ENCODE peak calls at places on chromosomes 6 and 20, in nine cellular contexts. S, Y, D, W, P, R, M, T and B are unnamed samples.
A peak's percentile ranks its signal among the peaks of the same experiment; 100 is the strongest.

GRCh38 chr6:163415620-163416379 is 1.3 kb downstream of the QKI start:
- DNase-seq in Y (no peak), P (no peak), D (no peak), R (peak; percentile 31), T (peak; percentile 77), W (peak; percentile 44), M (peak; percentile 80), S (peak; percentile 67), B (no peak)

GRCh38 chr20:47316776-47317126 is 39.7 kb downstream of the ZMYND8 start:
- DNase-seq in W (no peak), T (no peak), S (no peak), R (no peak), M (no peak), Y (no peak), P (no peak), D (no peak), B (no peak)

GRCh38 chr6:105600342-105601293 is 197.7 kb upstream of the PREP start:
- DNase-seq in D (no peak), P (no peak), M (no peak), W (no peak), R (no peak), Y (no peak), T (no peak), S (peak; percentile 81), B (no peak)

GRCh38 chr6:7469696-7470095 is 71.8 kb upstream of the DSP start:
- DNase-seq in P (no peak), W (no peak), S (peak; percentile 49), T (no peak), D (no peak), M (no peak), R (no peak), Y (no peak), B (no peak)

GRCh38 chr6:123803862-123804681 is at the start of gene NKAIN2:
- DNase-seq in W (peak; percentile 33), S (no peak), Y (peak; percentile 84), M (no peak), P (no peak), R (no peak), D (peak; percentile 35), T (peak; percentile 34), B (no peak)

GRCh38 chr20:9583151-9583550 is 68.8 kb downstream of the LAMP5 start:
- DNase-seq in M (no peak), D (no peak), R (no peak), P (no peak), Y (no peak), T (no peak), S (no peak), W (no peak), B (no peak)

GRCh38 chr6:111874030-111874425 is 776 bp upstream of the FYN start:
- DNase-seq in W (peak; percentile 38), T (peak; percentile 36), P (peak; percentile 20), R (no peak), S (peak; percentile 27), D (no peak), M (no peak), Y (no peak), B (peak; percentile 85)

GRCh38 chr6:142953373-142954273 is 8.6 kb upstream of the HIVEP2 start:
- DNase-seq in S (no peak), P (no peak), M (no peak), R (no peak), W (no peak), D (no peak), Y (no peak), T (no peak), B (no peak)

GRCh38 chr6:13923527-13924145 is 1.1 kb upstream of the RNF182 start:
- DNase-seq in Y (no peak), R (no peak), P (no peak), W (peak; percentile 74), S (peak; percentile 27), D (no peak), M (no peak), T (peak; percentile 16), B (no peak)

GRCh38 chr6:3769610-3770009 is 18.1 kb upstream of the PXDC1 start:
- DNase-seq in S (peak; percentile 75), M (no peak), D (no peak), W (no peak), P (no peak), R (no peak), T (no peak), Y (no peak), B (no peak)

GRCh38 chr6:17865243-17865642 is 122.2 kb downstream of the KIF13A start:
- DNase-seq in Y (no peak), S (no peak), T (no peak), P (no peak), R (no peak), M (no peak), D (no peak), W (peak; percentile 85), B (no peak)

GRCh38 chr6:16944601-16945000 is 157.2 kb upstream of the STMND1 start:
- DNase-seq in P (no peak), W (no peak), R (no peak), D (no peak), T (no peak), M (no peak), S (peak; percentile 30), Y (no peak), B (no peak)

GRCh38 chr6:101286146-101286545 is 107.4 kb upstream of the GRIK2 start:
- DNase-seq in D (no peak), W (no peak), S (no peak), Y (no peak), P (no peak), M (no peak), R (no peak), T (no peak), B (no peak)

GRCh38 chr20:8454137-8454712 is 322.2 kb downstream of the PLCB1 start:
- DNase-seq in D (no peak), T (peak; percentile 6), M (no peak), R (no peak), P (no peak), Y (peak; percentile 36), S (peak; percentile 93), W (no peak), B (peak; percentile 70)